ENCODE peak calls at places on chromosomes 12 and 14, in four cellular contexts. T is psoas muscle; L is left cardiac atrium; S is stimulated activated CD8-positive, alpha-beta memory T cell treated with anti-CD3 and anti-CD28 coated beads, Interleukin-2, amount 100 ng/mL, for 48 hours. E is an unnamed sample.

GRCh38 chr12:93370947-93371346 is 6.8 kb upstream of the NUDT4 start:
- DNase-seq in T (no peak), L (no peak), S (no peak), E (no peak)

GRCh38 chr12:127041985-127042625 is 1224.9 kb upstream of the TMEM132C start:
- DNase-seq in T (no peak), L (no peak), S (no peak), E (no peak)

GRCh38 chr12:12505544-12506501 is 56.8 kb downstream of the DUSP16 start:
- DNase-seq in T (no peak), L (no peak), S (no peak), E (no peak)

GRCh38 chr14:85233756-85234545 is 296.0 kb upstream of the FLRT2 start:
- DNase-seq in T (no peak), L (no peak), S (no peak), E (no peak)

GRCh38 chr12:12803186-12803585 is 10.0 kb upstream of the DDX47 start:
- DNase-seq in T (peak), L (peak), S (no peak), E (peak)

GRCh38 chr12:92340003-92340402 is 194.4 kb upstream of the BTG1 start:
- DNase-seq in T (no peak), L (no peak), S (no peak), E (no peak)

GRCh38 chr12:116924558-116925453 is 14.1 kb downstream of the FBXW8 start:
- DNase-seq in T (peak), L (no peak), S (peak), E (peak)

GRCh38 chr12:55188974-55189556 is 31.8 kb upstream of the OR10A7 start:
- DNase-seq in T (no peak), L (no peak), S (no peak), E (no peak)

GRCh38 chr12:127811988-127812387 is 455.0 kb upstream of the TMEM132C start:
- DNase-seq in T (no peak), L (peak), S (no peak), E (no peak)

GRCh38 chr12:52186135-52186840 is 5.5 kb downstream of the KRT80 start:
- DNase-seq in T (no peak), L (no peak), S (no peak), E (no peak)